ENCODE peak calls at places on chromosomes 3 and 15, in five cellular contexts. L is body of pancreas; J is HS-27A; R is CD8-positive, alpha-beta memory T cell; P is activated CD4-positive, alpha-beta T cell treated with anti-CD3 and anti-CD28 coated beads for 4 hours. A is an unnamed sample.

GRCh38 chr3:142027713-142028112 is 121.6 kb downstream of the TFDP2 start:
- DNase-seq in L (no peak), J (no peak), R (peak; percentile 12), P (peak; percentile 35), A (peak; percentile 84)

GRCh38 chr3:139468407-139468806 is 7.9 kb downstream of the RBP2 start:
- DNase-seq in L (no peak), J (no peak), R (no peak), P (no peak), A (no peak)

GRCh38 chr3:46913644-46914043 is 36.1 kb downstream of the PTH1R start:
- DNase-seq in L (peak; percentile 61), J (no peak), R (no peak), P (no peak), A (peak; percentile 73)

GRCh38 chr15:62071711-62072308 is 5.0 kb downstream of the C2CD4A start:
- DNase-seq in L (no peak), J (peak; percentile 26), R (peak; percentile 30), P (no peak), A (peak; percentile 67)

GRCh38 chr3:127955680-127956079 is 40.6 kb downstream of the KBTBD12 start:
- DNase-seq in L (no peak), J (no peak), R (no peak), P (no peak), A (no peak)

GRCh38 chr15:99566157-99566900 is 545 bp downstream of the MEF2A start:
- DNase-seq in L (peak; percentile 22), J (no peak), R (peak; percentile 24), P (peak; percentile 7), A (peak; percentile 38)

GRCh38 chr15:41115652-41116115 is 396 bp downstream of the INO80 start:
- DNase-seq in L (peak; percentile 60), J (peak; percentile 12), R (no peak), P (peak; percentile 82), A (peak; percentile 75)

GRCh38 chr3:100782906-100783305 is 73.6 kb downstream of the TFG start:
- DNase-seq in L (no peak), J (no peak), R (no peak), P (no peak), A (no peak)

GRCh38 chr3:36960502-36960901 is 15.6 kb upstream of the TRANK1 start:
- DNase-seq in L (no peak), J (no peak), R (no peak), P (no peak), A (no peak)

GRCh38 chr3:45056608-45057301 is 30.7 kb downstream of the CLEC3B start:
- DNase-seq in L (no peak), J (no peak), R (no peak), P (no peak), A (no peak)

GRCh38 chr15:70376031-70376928 is 278.6 kb upstream of the TLE3 start:
- DNase-seq in L (no peak), J (no peak), R (no peak), P (no peak), A (no peak)

GRCh38 chr15:32919749-32920414 is 202.1 kb downstream of the GREM1 start:
- DNase-seq in L (no peak), J (peak; percentile 48), R (no peak), P (no peak), A (no peak)

GRCh38 chr3:115790759-115791158 is 167.4 kb downstream of the GAP43 start:
- DNase-seq in L (peak; percentile 59), J (peak; percentile 95), R (no peak), P (peak; percentile 64), A (peak; percentile 79)

GRCh38 chr3:135165260-135165659 is 370.2 kb downstream of the EPHB1 start:
- DNase-seq in L (no peak), J (no peak), R (no peak), P (no peak), A (no peak)

A was measured in DMS53.